ENCODE peak calls at places on chromosomes 6 and 20, in eight cellular contexts. L is SJSA1, H is HCT116, F is MM.1S, Q is lower lobe of right lung, S is mesendoderm, C is heart right ventricle, A is H7. N is an unnamed sample.

GRCh38 chr6:43935921-43936320 is 165.9 kb downstream of the VEGFA start:
- DNase-seq in L (no peak), H (no peak), F (no peak), Q (no peak), S (no peak), C (no peak), A (no peak), N (no peak)

GRCh38 chr6:162306616-162307015 is 420.9 kb downstream of the PRKN start:
- DNase-seq in L (no peak), H (no peak), F (no peak), Q (no peak), S (no peak), C (no peak), A (no peak), N (no peak)

GRCh38 chr20:50224553-50225255 is 34.1 kb downstream of the CEBPB start:
- DNase-seq in L (peak; percentile 94), H (no peak), F (no peak), Q (peak; percentile 86), S (peak; percentile 25), C (peak; percentile 50), A (peak; percentile 75), N (peak; percentile 53)

GRCh38 chr6:7251861-7252260 is 61.1 kb downstream of the SSR1 start:
- DNase-seq in L (no peak), H (no peak), F (no peak), Q (peak; percentile 25), S (no peak), C (no peak), A (no peak), N (no peak)

GRCh38 chr20:40304119-40304518 is 384.9 kb downstream of the MAFB start:
- DNase-seq in L (no peak), H (no peak), F (no peak), Q (no peak), S (peak; percentile 95), C (no peak), A (no peak), N (no peak)

GRCh38 chr6:39389372-39389767 is 66.9 kb upstream of the KCNK16 start:
- DNase-seq in L (no peak), H (no peak), F (no peak), Q (no peak), S (peak; percentile 63), C (no peak), A (peak; percentile 48), N (no peak)

GRCh38 chr6:42050011-42050896 is at the start of gene TAF8:
- DNase-seq in L (peak; percentile 98), H (peak; percentile 82), F (peak; percentile 92), Q (peak; percentile 95), S (peak; percentile 96), C (peak; percentile 91), A (peak; percentile 97), N (peak; percentile 86)

GRCh38 chr6:15331143-15331542 is 85.3 kb downstream of the JARID2 start:
- DNase-seq in L (peak; percentile 83), H (no peak), F (no peak), Q (no peak), S (no peak), C (no peak), A (no peak), N (peak; percentile 43)

GRCh38 chr20:54565255-54565654 is 89.9 kb downstream of the DOK5 start:
- DNase-seq in L (no peak), H (no peak), F (peak; percentile 84), Q (no peak), S (no peak), C (no peak), A (no peak), N (no peak)

GRCh38 chr20:41001497-41001896 is 27.1 kb upstream of the TOP1 start:
- DNase-seq in L (no peak), H (no peak), F (no peak), Q (no peak), S (no peak), C (no peak), A (no peak), N (no peak)

GRCh38 chr6:164085552-164086325 is 671.2 kb downstream of the QKI start:
- DNase-seq in L (no peak), H (no peak), F (no peak), Q (no peak), S (peak; percentile 79), C (peak; percentile 81), A (peak; percentile 63), N (peak; percentile 75)

GRCh38 chr6:41659935-41660334 is 21.7 kb downstream of the MDFI start:
- DNase-seq in L (no peak), H (no peak), F (no peak), Q (peak; percentile 24), S (no peak), C (no peak), A (no peak), N (no peak)

GRCh38 chr6:52517502-52518278 is 59.2 kb downstream of the TRAM2 start:
- DNase-seq in L (peak; percentile 95), H (peak; percentile 80), F (no peak), Q (no peak), S (peak; percentile 97), C (peak; percentile 81), A (peak; percentile 90), N (peak; percentile 100)

GRCh38 chr6:149169761-149170359 is 147.7 kb upstream of the TAB2 start:
- DNase-seq in L (peak; percentile 56), H (no peak), F (no peak), Q (no peak), S (no peak), C (no peak), A (no peak), N (peak; percentile 86)

GRCh38 chr6:32622545-32623401 is 14.4 kb upstream of the HLA-DQA1 start:
- DNase-seq in L (peak; percentile 16), H (no peak), F (peak; percentile 86), Q (peak; percentile 37), S (peak; percentile 78), C (peak; percentile 22), A (peak; percentile 7), N (no peak)

GRCh38 chr6:74946961-74947360 is 258.9 kb downstream of the COL12A1 start:
- DNase-seq in L (peak; percentile 31), H (peak; percentile 72), F (no peak), Q (no peak), S (no peak), C (no peak), A (no peak), N (no peak)

GRCh38 chr6:105817961-105818360 is 268.2 kb upstream of the PRDM1 start:
- DNase-seq in L (no peak), H (no peak), F (no peak), Q (no peak), S (no peak), C (no peak), A (no peak), N (no peak)

GRCh38 chr20:25038103-25038410 is 19.9 kb downstream of the ACSS1 start:
- DNase-seq in L (no peak), H (no peak), F (no peak), Q (no peak), S (no peak), C (no peak), A (no peak), N (no peak)

GRCh38 chr20:19625416-19625815 is 132.6 kb upstream of the RIN2 start:
- DNase-seq in L (no peak), H (no peak), F (no peak), Q (no peak), S (no peak), C (no peak), A (no peak), N (no peak)

GRCh38 chr6:31690231-31691077 is 9.6 kb upstream of the LY6G5C start:
- DNase-seq in L (no peak), H (no peak), F (no peak), Q (no peak), S (peak; percentile 78), C (no peak), A (no peak), N (no peak)

GRCh38 chr6:2625581-2625980 is 125.1 kb downstream of the MYLK4 start:
- DNase-seq in L (no peak), H (no peak), F (no peak), Q (no peak), S (no peak), C (no peak), A (no peak), N (no peak)

GRCh38 chr6:27650620-27651370 is 177.9 kb upstream of the ZNF184 start:
- DNase-seq in L (no peak), H (peak; percentile 78), F (no peak), Q (no peak), S (peak; percentile 95), C (no peak), A (peak; percentile 81), N (peak; percentile 81)
- H3K4me3 ChIP-seq in L (no peak overlapping the region), H (peak overlapping the region; percentile 48), F (no peak overlapping the region), Q (no peak overlapping the region), S (peak overlapping the region; percentile 66), C (no peak overlapping the region), A (peak overlapping the region; percentile 54), N (no peak overlapping the region)

GRCh38 chr6:108922499-108922898 is 74.3 kb downstream of the ARMC2 start:
- DNase-seq in L (no peak), H (no peak), F (no peak), Q (no peak), S (no peak), C (no peak), A (no peak), N (no peak)

GRCh38 chr6:108921547-108922331 is 73.5 kb downstream of the ARMC2 start:
- DNase-seq in L (no peak), H (no peak), F (peak; percentile 49), Q (no peak), S (no peak), C (no peak), A (no peak), N (peak; percentile 53)

GRCh38 chr6:108916026-108916689 is 67.9 kb downstream of the ARMC2 start:
- DNase-seq in L (no peak), H (no peak), F (no peak), Q (no peak), S (no peak), C (no peak), A (no peak), N (no peak)

GRCh38 chr6:108915258-108915657 is 67.0 kb downstream of the ARMC2 start:
- DNase-seq in L (no peak), H (no peak), F (no peak), Q (no peak), S (no peak), C (no peak), A (no peak), N (no peak)

DNA sequence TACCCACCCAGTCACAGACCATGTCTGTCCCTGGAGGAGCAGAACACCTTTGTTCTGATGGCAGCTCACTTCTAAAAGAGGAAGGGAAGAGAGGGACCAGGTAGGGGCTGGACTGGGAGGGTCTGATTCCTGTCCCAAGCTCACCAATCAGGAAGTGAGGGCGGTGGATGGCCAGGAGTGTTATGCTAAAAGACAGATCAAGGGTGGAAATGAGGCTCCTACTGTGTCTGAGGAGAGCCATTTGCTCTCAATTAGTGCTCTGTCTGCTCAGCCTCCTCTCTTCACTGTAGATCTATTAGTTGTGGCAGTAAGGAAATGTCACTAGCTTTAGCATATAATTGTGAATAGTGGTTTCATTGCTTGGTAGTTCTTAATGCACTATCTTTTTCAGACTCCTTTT is 72.5 kb downstream of the ARMC2 start:
- DNase-seq in L (no peak), H (no peak), F (no peak), Q (no peak), S (peak; percentile 93), C (no peak), A (peak; percentile 67), N (no peak)
- H3K36me3 ChIP-seq in L (no peaks in the 10 kb centered on the region), H (no peaks in the 10 kb centered on the region), F (no peaks in the 10 kb centered on the region), Q (no peaks in the 10 kb centered on the region), S (no peaks in the 10 kb centered on the region), C (no peaks in the 10 kb centered on the region), A (no peaks in the 10 kb centered on the region), N (no peaks in the 10 kb centered on the region)

GRCh38 chr20:2693996-2694471 is 1.5 kb downstream of the EBF4 start:
- DNase-seq in L (no peak), H (no peak), F (no peak), Q (no peak), S (no peak), C (no peak), A (peak; percentile 88), N (no peak)
- H3K4me3 ChIP-seq in L (peak overlapping the region; percentile 44), H (peak overlapping the region; percentile 58), F (no peak overlapping the region), Q (peak overlapping the region; percentile 53), S (no peak overlapping the region), C (peak overlapping the region; percentile 54), A (peak overlapping the region; percentile 33), N (no peak overlapping the region)

GRCh38 chr6:110816677-110817076 is 1.4 kb upstream of the CDK19 start:
- DNase-seq in L (no peak), H (no peak), F (no peak), Q (no peak), S (no peak), C (no peak), A (no peak), N (peak; percentile 16)
- H3K36me3 ChIP-seq in L (peaks cover 10% of the 10 kb centered on the region), H (no peaks in the 10 kb centered on the region), F (no peaks in the 10 kb centered on the region), Q (no peaks in the 10 kb centered on the region), S (no peaks in the 10 kb centered on the region), C (no peaks in the 10 kb centered on the region), A (no peaks in the 10 kb centered on the region), N (no peaks in the 10 kb centered on the region)